ENCODE peak calls at places on chromosomes 7 and 10, in five cellular contexts. X is A172, B is Caki2, N is fibroblast of lung, E is fibroblast of pulmonary artery. I is an unnamed sample.

GRCh38 chr7:143368387-143368786 is 5.9 kb upstream of the FAM131B start:
- DNase-seq in X (no peak), B (no peak), N (no peak), E (no peak), I (no peak)

GRCh38 chr7:94228223-94228622 is 166.5 kb upstream of the COL1A2 start:
- DNase-seq in X (no peak), B (no peak), N (no peak), E (no peak), I (no peak)

GRCh38 chr7:474605-475424 is 44.8 kb downstream of the PDGFA start:
- DNase-seq in X (no peak), B (no peak), N (no peak), E (no peak), I (no peak)

GRCh38 chr10:42954776-42955492 is 121.9 kb upstream of the RET start:
- DNase-seq in X (no peak), B (no peak), N (no peak), E (no peak), I (no peak)

GRCh38 chr10:116733566-116733965 is 8.8 kb downstream of the HSPA12A start:
- DNase-seq in X (no peak), B (no peak), N (peak), E (no peak), I (no peak)

GRCh38 chr10:63711866-63712716 is 190.9 kb downstream of the REEP3 start:
- DNase-seq in X (peak), B (peak), N (peak), E (peak), I (peak)

GRCh38 chr7:74293577-74293908 is 4.3 kb downstream of the CLIP2 start:
- DNase-seq in X (no peak), B (no peak), N (no peak), E (no peak), I (no peak)

GRCh38 chr10:55410415-55410885 is 609.4 kb upstream of the PCDH15 start:
- DNase-seq in X (peak), B (no peak), N (peak), E (peak), I (peak)

GRCh38 chr10:124369986-124370385 is 48.7 kb downstream of the OAT start:
- DNase-seq in X (no peak), B (no peak), N (peak), E (no peak), I (no peak)

GRCh38 chr7:33874943-33875342 is 30.4 kb upstream of the BMPER start:
- DNase-seq in X (peak), B (no peak), N (peak), E (peak), I (peak)

GRCh38 chr7:153682628-153683027 is 369.6 kb upstream of the DPP6 start:
- DNase-seq in X (no peak), B (no peak), N (no peak), E (no peak), I (no peak)

GRCh38 chr7:23062452-23062851 is 43.1 kb upstream of the KLHL7 start:
- DNase-seq in X (peak), B (peak), N (peak), E (peak), I (peak)

GRCh38 chr10:122565766-122566206 is 5.2 kb downstream of the DMBT1 start:
- DNase-seq in X (peak), B (peak), N (peak), E (peak), I (peak)

GRCh38 chr10:48456361-48456804 is 148.5 kb downstream of the ARHGAP22 start:
- DNase-seq in X (no peak), B (no peak), N (no peak), E (peak), I (no peak)